ENCODE peak calls at places on chromosome 17, in seven cellular contexts. N, X, V, K, S, D and J are unnamed samples.

GRCh38 chr17:75661531-75661930 is 5.4 kb downstream of the RECQL5 start:
- DNase-seq in S (no peak), N (no peak), K (no peak), X (no peak), V (no peak), D (no peak), J (no peak)

GRCh38 chr17:28612936-28613872 is 781 bp downstream of the RSKR start:
- DNase-seq in N (no peak), V (peak; percentile 24), X (peak; percentile 62), S (peak; percentile 77), D (peak; percentile 56), K (peak; percentile 58), J (no peak)

GRCh38 chr17:81393684-81394376 is 1.4 kb upstream of the BAHCC1 start:
- DNase-seq in X (peak; percentile 100), S (no peak), D (peak; percentile 100), V (peak; percentile 96), K (peak; percentile 100), N (peak; percentile 100), J (peak; percentile 100)

GRCh38 chr17:29590979-29591736 is 1.7 kb upstream of the GIT1 start:
- DNase-seq in N (no peak), D (peak; percentile 91), X (no peak), S (peak; percentile 87), K (peak; percentile 62), V (no peak), J (no peak)

GRCh38 chr17:80586464-80587228 is 42.0 kb downstream of the RPTOR start:
- DNase-seq in D (no peak), K (no peak), V (no peak), X (no peak), S (no peak), N (no peak), J (no peak)

GRCh38 chr17:883586-883962 is 96.0 kb downstream of the NXN start:
- DNase-seq in V (no peak), X (no peak), D (no peak), S (peak; percentile 26), N (no peak), K (no peak), J (no peak)

GRCh38 chr17:933168-934083 is 46.1 kb downstream of the NXN start:
- DNase-seq in S (no peak), D (peak; percentile 97), X (peak; percentile 37), V (peak; percentile 52), K (peak; percentile 95), N (no peak), J (no peak)

GRCh38 chr17:7888184-7888920 is at the start of gene CHD3:
- DNase-seq in N (no peak), K (peak; percentile 34), V (no peak), X (peak; percentile 10), S (no peak), D (no peak), J (no peak)

GRCh38 chr17:62703776-62704380 is 76.4 kb downstream of the MRC2 start:
- DNase-seq in K (peak; percentile 70), S (peak; percentile 80), V (no peak), N (peak; percentile 83), X (peak; percentile 70), D (peak; percentile 64), J (peak; percentile 69)

GRCh38 chr17:58577696-58578095 is 63.3 kb upstream of the MTMR4 start:
- DNase-seq in X (peak; percentile 75), D (peak; percentile 53), V (peak; percentile 10), S (peak; percentile 67), K (peak; percentile 79), N (no peak), J (peak; percentile 70)

GRCh38 chr17:42422412-42422957 is 571 bp downstream of the CAVIN1 start:
- DNase-seq in K (peak; percentile 35), V (no peak), X (no peak), D (no peak), S (no peak), N (peak; percentile 66), J (no peak)

GRCh38 chr17:12579245-12579644 is 86.4 kb upstream of the MYOCD start:
- DNase-seq in S (no peak), N (no peak), K (no peak), D (no peak), V (no peak), X (no peak), J (no peak)

GRCh38 chr17:45696442-45696841 is 87.7 kb upstream of the CRHR1 start:
- DNase-seq in K (no peak), S (no peak), N (no peak), V (no peak), D (no peak), X (no peak), J (no peak)

GRCh38 chr17:67441052-67441738 is 64.1 kb downstream of the PITPNC1 start:
- DNase-seq in S (no peak), X (peak; percentile 90), N (no peak), V (no peak), D (peak; percentile 81), K (peak; percentile 33), J (no peak)

GRCh38 chr17:30961213-30962188 is 9.3 kb upstream of the RNF135 start:
- DNase-seq in S (no peak), X (no peak), V (no peak), D (no peak), N (no peak), K (no peak), J (peak; percentile 28)

GRCh38 chr17:58334661-58335060 is 6.1 kb upstream of the TSPOAP1 start:
- DNase-seq in S (no peak), X (no peak), D (no peak), N (peak; percentile 43), K (no peak), V (no peak), J (no peak)

GRCh38 chr17:45814622-45815606 is 29.8 kb upstream of the SPPL2C start:
- DNase-seq in X (no peak), N (no peak), S (no peak), D (no peak), V (no peak), K (no peak), J (no peak)

GRCh38 chr17:74954665-74955421 is 17.7 kb downstream of the HID1 start:
- DNase-seq in K (no peak), D (no peak), V (no peak), N (no peak), S (no peak), X (no peak), J (no peak)

GRCh38 chr17:82664701-82665182 is 16.5 kb upstream of the WDR45B start:
- DNase-seq in V (no peak), X (no peak), N (no peak), K (no peak), D (no peak), S (no peak), J (no peak)

GRCh38 chr17:63075969-63076368 is 109.9 kb downstream of the TANC2 start:
- DNase-seq in N (no peak), K (no peak), D (no peak), V (no peak), S (no peak), X (no peak), J (no peak)

GRCh38 chr17:40063034-40063765 is 435 bp downstream of the THRA start:
- DNase-seq in N (no peak), S (peak; percentile 72), X (no peak), K (peak; percentile 55), D (no peak), V (no peak), J (no peak)
- H3K4me1 ChIP-seq in N (peaks cover 20% of the 10 kb centered on the region), S (peaks cover 25% of the 10 kb centered on the region), X (peaks cover 11% of the 10 kb centered on the region), K (peaks cover 33% of the 10 kb centered on the region), D (peaks cover 40% of the 10 kb centered on the region), V (peaks cover 27% of the 10 kb centered on the region), J (peaks cover 57% of the 10 kb centered on the region)

DNA sequence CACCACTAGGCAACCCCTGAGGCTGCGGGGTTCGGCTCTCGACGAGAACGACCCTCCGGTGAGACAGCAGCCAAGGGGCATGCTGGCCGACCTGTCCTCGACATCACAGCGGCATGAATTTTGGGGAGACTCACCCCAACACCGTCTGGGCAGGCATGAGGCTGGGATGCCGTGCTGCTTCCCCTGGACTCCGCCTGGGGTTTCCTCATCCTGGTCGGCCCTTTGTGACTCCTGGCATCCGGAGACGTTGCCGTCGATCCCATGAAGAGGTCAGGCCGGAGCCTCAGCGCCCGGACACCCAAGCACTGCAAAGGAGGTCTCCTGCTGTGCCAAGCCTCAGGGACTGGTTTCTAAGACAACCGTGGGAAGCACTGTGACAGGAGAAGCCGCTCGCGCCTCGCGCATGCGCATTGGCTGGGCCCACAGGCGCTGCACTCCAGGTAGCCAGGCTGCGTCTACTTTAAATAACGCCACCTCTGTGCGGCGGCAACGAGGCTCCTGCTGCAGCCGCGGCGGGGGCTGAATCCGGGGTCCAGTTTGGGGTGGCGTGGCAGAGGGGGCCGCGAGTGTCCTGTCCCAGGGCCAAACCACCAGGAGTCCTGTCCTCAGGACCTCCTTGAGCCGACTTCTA is 13.8 kb upstream of the KCNJ18 start:
- DNase-seq in X (no peak), D (no peak), V (no peak), N (peak; percentile 43), K (no peak), S (peak; percentile 33), J (no peak)
- H3K9me3 ChIP-seq in X (peaks cover 20% of the 10 kb centered on the region), D (no peaks in the 10 kb centered on the region), V (no peaks in the 10 kb centered on the region), N (no peaks in the 10 kb centered on the region), K (no peaks in the 10 kb centered on the region), S (no peaks in the 10 kb centered on the region), J (no peaks in the 10 kb centered on the region)

GRCh38 chr17:17562145-17562529 is 29.4 kb downstream of the PEMT start:
- DNase-seq in S (no peak), X (no peak), K (no peak), D (no peak), V (no peak), N (no peak), J (no peak)

GRCh38 chr17:17565471-17566365 is 25.8 kb downstream of the PEMT start:
- DNase-seq in V (no peak), D (no peak), X (no peak), K (no peak), N (no peak), S (no peak), J (peak; percentile 61)

GRCh38 chr17:17564323-17564722 is 27.2 kb downstream of the PEMT start:
- DNase-seq in V (no peak), K (no peak), D (no peak), X (no peak), N (no peak), S (no peak), J (no peak)

GRCh38 chr17:17561408-17562144 is 29.9 kb downstream of the PEMT start:
- DNase-seq in N (peak; percentile 73), V (no peak), D (no peak), S (no peak), X (no peak), K (no peak), J (peak; percentile 73)

GRCh38 chr17:17563530-17563929 is 28.0 kb downstream of the PEMT start:
- DNase-seq in K (no peak), D (no peak), V (no peak), N (peak; percentile 66), S (no peak), X (no peak), J (no peak)
- H3K4me1 ChIP-seq in K (peaks cover 14% of the 10 kb centered on the region), D (no peaks in the 10 kb centered on the region), V (no peaks in the 10 kb centered on the region), N (no peaks in the 10 kb centered on the region), S (no peaks in the 10 kb centered on the region), X (no peaks in the 10 kb centered on the region), J (peaks cover 55% of the 10 kb centered on the region)

GRCh38 chr17:53896047-53896446 is 73.3 kb downstream of the KIF2B start:
- DNase-seq in D (no peak), V (no peak), K (peak; percentile 1), X (peak; percentile 61), S (no peak), N (no peak), J (no peak)

GRCh38 chr17:53894591-53894990 is 71.9 kb downstream of the KIF2B start:
- DNase-seq in S (no peak), X (no peak), D (no peak), V (no peak), N (no peak), K (no peak), J (no peak)

DNA sequence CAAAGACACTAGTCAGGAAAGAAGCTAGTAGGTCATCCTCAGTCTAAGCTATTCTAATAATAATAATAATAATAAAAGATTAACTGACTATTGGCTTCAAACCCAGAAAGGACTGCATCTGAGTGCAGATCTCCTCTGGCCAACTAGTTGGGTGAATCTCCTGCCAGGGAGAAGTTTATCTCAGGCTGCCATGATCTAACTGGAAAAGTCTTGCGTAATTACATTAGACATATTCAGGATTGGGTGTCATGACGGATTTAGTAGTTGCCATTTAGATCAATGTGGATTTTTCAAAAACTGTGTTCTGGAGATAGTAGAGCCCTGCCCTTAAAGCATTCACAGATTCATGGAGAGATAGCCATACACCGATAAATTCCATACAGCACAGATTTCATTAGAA is 69.5 kb downstream of the KIF2B start:
- DNase-seq in K (no peak), V (no peak), X (no peak), N (no peak), D (no peak), S (no peak), J (no peak)
- H3K9me3 ChIP-seq in K (no peaks in the 10 kb centered on the region), V (no peaks in the 10 kb centered on the region), X (peaks cover 8% of the 10 kb centered on the region), N (no peaks in the 10 kb centered on the region), D (peaks cover 11% of the 10 kb centered on the region), S (peaks cover 38% of the 10 kb centered on the region), J (peaks cover 7% of the 10 kb centered on the region)